ENCODE peak calls at places on chromosome 7, in five cellular contexts. One of them, this sample, is unnamed.

GRCh38 chr7:3598855-3599254 is 297.8 kb downstream of the SDK1 start:
- DNase-seq in HepG2: no peak
- DNase-seq in H1: no peak
- DNase-seq in K562: no peak
- DNase-seq in GM12878: no peak
- DNase-seq in this sample: no peak

GRCh38 chr7:151599401-151600227 is 79.9 kb upstream of the RHEB start:
- DNase-seq in H1: no peak
- DNase-seq in K562: no peak
- DNase-seq in HepG2: no peak
- DNase-seq in GM12878: no peak
- DNase-seq in this sample: peak

GRCh38 chr7:6495597-6496262 is 48.0 kb upstream of the DAGLB start:
- DNase-seq in GM12878: no peak
- DNase-seq in HepG2: no peak
- DNase-seq in K562: no peak
- DNase-seq in H1: no peak
- DNase-seq in this sample: no peak

GRCh38 chr7:109964780-109965179 is 1126.1 kb upstream of the LRRN3 start:
- DNase-seq in K562: no peak
- DNase-seq in GM12878: no peak
- DNase-seq in H1: no peak
- DNase-seq in HepG2: no peak
- DNase-seq in this sample: no peak

GRCh38 chr7:128734777-128735342 is 4.3 kb upstream of the CALU start:
- DNase-seq in K562: no peak
- DNase-seq in HepG2: no peak
- DNase-seq in GM12878: no peak
- DNase-seq in H1: no peak
- DNase-seq in this sample: no peak

GRCh38 chr7:116528008-116528789 is 3.4 kb downstream of the CAV1 start:
- DNase-seq in K562: no peak
- DNase-seq in GM12878: no peak
- DNase-seq in HepG2: no peak
- DNase-seq in H1: no peak
- DNase-seq in this sample: peak

GRCh38 chr7:142412551-142413193 is 154.8 kb upstream of the PRSS58 start:
- DNase-seq in K562: peak
- DNase-seq in GM12878: no peak
- DNase-seq in HepG2: peak
- DNase-seq in H1: peak
- DNase-seq in this sample: peak

GRCh38 chr7:29194206-29194593 is 375 bp upstream of the CHN2 start:
- DNase-seq in HepG2: no peak
- DNase-seq in K562: no peak
- DNase-seq in H1: no peak
- DNase-seq in GM12878: no peak
- DNase-seq in this sample: no peak

GRCh38 chr7:2299853-2300512 is 14.3 kb downstream of the SNX8 start:
- DNase-seq in K562: no peak
- DNase-seq in HepG2: no peak
- DNase-seq in H1: no peak
- DNase-seq in GM12878: no peak
- DNase-seq in this sample: no peak

GRCh38 chr7:116876664-116877442 is 14.5 kb downstream of the CAPZA2 start:
- DNase-seq in HepG2: no peak
- DNase-seq in H1: no peak
- DNase-seq in K562: peak
- DNase-seq in GM12878: no peak
- DNase-seq in this sample: no peak

GRCh38 chr7:106021211-106022067 is 58.4 kb downstream of the CDHR3 start:
- DNase-seq in GM12878: no peak
- DNase-seq in H1: no peak
- DNase-seq in HepG2: no peak
- DNase-seq in K562: no peak
- DNase-seq in this sample: no peak

GRCh38 chr7:137742051-137742450 is 104.7 kb downstream of the DGKI start:
- DNase-seq in GM12878: no peak
- DNase-seq in HepG2: no peak
- DNase-seq in K562: no peak
- DNase-seq in H1: no peak
- DNase-seq in this sample: no peak

GRCh38 chr7:79241288-79242055 is 212.0 kb downstream of the MAGI2 start:
- DNase-seq in HepG2: no peak
- DNase-seq in H1: no peak
- DNase-seq in K562: no peak
- DNase-seq in GM12878: no peak
- DNase-seq in this sample: no peak

GRCh38 chr7:139297795-139298194 is 43.3 kb upstream of the FMC1 start:
- DNase-seq in HepG2: peak
- DNase-seq in GM12878: no peak
- DNase-seq in H1: no peak
- DNase-seq in K562: no peak
- DNase-seq in this sample: no peak

GRCh38 chr7:135512135-135512887 is 2.4 kb upstream of the CNOT4 start:
- DNase-seq in HepG2: peak
- DNase-seq in H1: no peak
- DNase-seq in K562: peak
- DNase-seq in GM12878: peak
- DNase-seq in this sample: peak
- TF ChIP-seq KDM1A in HepG2: no peak
- TF ChIP-seq KDM1A in H1: no peak
- TF ChIP-seq KDM1A in K562: no peak
- TF ChIP-seq KDM1A in GM12878: no peak
- TF ChIP-seq KDM1A in this sample: no peak

GRCh38 chr7:100604976-100605911 is 3.1 kb downstream of the PCOLCE start:
- DNase-seq in HepG2: no peak
- DNase-seq in H1: no peak
- DNase-seq in GM12878: no peak
- DNase-seq in K562: peak
- DNase-seq in this sample: peak

GRCh38 chr7:100603697-100604077 is 1.5 kb downstream of the PCOLCE start:
- DNase-seq in GM12878: no peak
- DNase-seq in HepG2: no peak
- DNase-seq in K562: no peak
- DNase-seq in H1: no peak
- DNase-seq in this sample: no peak

GRCh38 chr7:100606313-100606712 is 4.2 kb downstream of the PCOLCE start:
- DNase-seq in GM12878: no peak
- DNase-seq in K562: no peak
- DNase-seq in H1: no peak
- DNase-seq in HepG2: no peak
- DNase-seq in this sample: no peak

GRCh38 chr7:100602889-100603696 is 930 bp downstream of the PCOLCE start:
- DNase-seq in HepG2: no peak
- DNase-seq in H1: no peak
- DNase-seq in K562: peak
- DNase-seq in GM12878: no peak
- DNase-seq in this sample: no peak

DNA sequence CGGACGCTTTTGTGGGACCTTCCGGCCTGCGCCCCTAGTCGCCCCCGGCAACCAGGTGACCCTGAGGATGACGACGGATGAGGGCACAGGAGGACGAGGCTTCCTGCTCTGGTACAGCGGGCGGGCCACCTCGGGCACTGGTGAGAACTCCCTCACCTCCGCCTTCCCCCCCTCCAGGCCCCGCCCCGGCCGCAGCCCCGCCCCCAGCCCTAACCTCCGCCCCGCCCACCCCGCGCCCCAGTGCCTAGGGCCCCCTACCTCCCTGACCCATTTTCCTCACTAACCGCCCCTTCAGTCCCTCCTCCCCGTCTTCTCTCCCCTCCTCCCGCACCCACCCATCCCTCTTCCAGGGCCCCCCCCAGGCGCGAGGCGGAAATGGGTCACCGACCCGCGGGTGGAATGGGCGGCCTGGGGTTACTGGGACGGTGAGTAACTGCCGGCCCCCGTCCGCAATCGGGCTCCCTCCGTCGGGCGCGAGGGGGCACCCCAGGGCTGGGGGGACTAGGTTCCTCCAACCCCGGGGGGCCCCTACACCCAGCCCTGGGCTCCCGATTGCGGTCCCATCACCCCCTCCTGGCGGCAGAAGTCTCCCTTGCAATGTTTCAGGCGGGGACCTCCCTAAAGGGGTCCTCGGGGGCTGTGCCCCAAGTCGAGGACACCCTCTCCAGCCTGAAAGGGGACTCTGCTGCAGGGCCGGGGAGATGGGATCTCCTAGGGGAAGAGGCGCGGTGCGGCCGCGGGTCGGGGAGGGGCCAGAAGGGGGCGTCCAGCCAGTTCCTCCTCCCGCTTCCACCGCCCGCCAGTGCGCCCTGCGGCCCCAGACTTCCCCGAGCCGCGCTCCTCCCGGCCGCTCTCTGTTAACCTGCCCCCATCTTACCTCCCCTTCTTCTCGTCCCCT is 2.2 kb downstream of the PCOLCE start:
- DNase-seq in HepG2: no peak
- DNase-seq in K562: peak
- DNase-seq in H1: no peak
- DNase-seq in GM12878: no peak
- DNase-seq in this sample: peak
- TF ChIP-seq KDM1A in HepG2: no peak
- TF ChIP-seq KDM1A in K562: peak
- TF ChIP-seq KDM1A in H1: no peak
- TF ChIP-seq KDM1A in GM12878: no peak
- TF ChIP-seq KDM1A in this sample: no peak

DNA sequence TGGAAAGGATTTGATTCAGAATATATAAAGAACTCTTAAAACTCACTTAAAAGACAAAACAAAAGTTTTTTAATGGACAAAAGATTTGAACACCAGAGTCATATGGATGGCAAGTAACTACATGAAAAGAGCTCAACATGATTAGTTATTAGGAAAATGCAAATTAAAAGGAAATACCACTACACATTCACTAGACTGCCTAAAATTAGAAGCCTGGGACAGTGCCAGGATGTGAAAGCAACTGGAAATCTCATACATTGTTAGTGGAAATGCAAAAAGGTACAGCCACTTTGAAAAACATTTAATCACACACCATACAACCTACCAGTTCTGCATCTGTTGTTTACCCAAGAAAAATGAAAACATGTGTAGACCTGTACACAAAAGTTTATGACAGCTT is 48.8 kb downstream of the RALA start:
- DNase-seq in GM12878: no peak
- DNase-seq in HepG2: no peak
- DNase-seq in K562: no peak
- DNase-seq in H1: no peak
- DNase-seq in this sample: no peak
- TF ChIP-seq KDM1A in GM12878: no peak
- TF ChIP-seq KDM1A in HepG2: no peak
- TF ChIP-seq KDM1A in K562: no peak
- TF ChIP-seq KDM1A in H1: no peak
- TF ChIP-seq KDM1A in this sample: no peak

GRCh38 chr7:76326646-76327233 is 24.3 kb downstream of the HSPB1 start:
- DNase-seq in GM12878: no peak
- DNase-seq in HepG2: no peak
- DNase-seq in K562: no peak
- DNase-seq in H1: no peak
- DNase-seq in this sample: peak

GRCh38 chr7:76329479-76329878 is 27.0 kb downstream of the HSPB1 start:
- DNase-seq in GM12878: no peak
- DNase-seq in K562: no peak
- DNase-seq in H1: no peak
- DNase-seq in HepG2: no peak
- DNase-seq in this sample: no peak

GRCh38 chr7:76325811-76326210 is 23.3 kb downstream of the HSPB1 start:
- DNase-seq in H1: no peak
- DNase-seq in GM12878: no peak
- DNase-seq in K562: no peak
- DNase-seq in HepG2: no peak
- DNase-seq in this sample: no peak

GRCh38 chr7:76328390-76328789 is 25.9 kb downstream of the HSPB1 start:
- DNase-seq in K562: no peak
- DNase-seq in HepG2: no peak
- DNase-seq in GM12878: no peak
- DNase-seq in H1: no peak
- DNase-seq in this sample: no peak

DNA sequence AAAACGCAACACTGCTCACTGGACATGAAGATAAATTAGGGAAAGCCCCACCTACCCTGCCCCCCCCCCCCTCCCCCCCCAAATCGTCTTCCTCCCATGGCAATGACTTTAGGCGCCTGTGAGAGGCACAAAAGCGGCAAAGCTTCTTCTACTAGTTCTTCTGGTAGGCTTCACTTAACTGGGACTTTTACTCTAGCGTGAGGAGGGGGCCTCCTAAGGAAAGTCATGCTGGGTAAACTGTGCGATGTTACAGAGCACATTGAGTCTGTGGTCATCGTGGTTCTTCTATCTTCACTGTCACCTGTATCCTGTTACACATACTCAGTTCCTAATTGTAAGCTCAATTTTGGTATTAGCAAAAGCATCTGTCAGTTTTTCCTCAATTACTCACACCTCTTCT is 25.1 kb downstream of the HSPB1 start:
- DNase-seq in H1: no peak
- DNase-seq in HepG2: no peak
- DNase-seq in K562: peak
- DNase-seq in GM12878: no peak
- DNase-seq in this sample: no peak
- TF ChIP-seq KDM1A in H1: no peak
- TF ChIP-seq KDM1A in HepG2: no peak
- TF ChIP-seq KDM1A in K562: no peak
- TF ChIP-seq KDM1A in GM12878: no peak
- TF ChIP-seq KDM1A in this sample: no peak